ENCODE peak calls at places on chromosomes 2 and 18, in ten cellular contexts. Y is mucosa of descending colon, E is OCI-LY7, B is fibroblast of villous mesenchyme, X is fibroblast of lung, S is brain microvascular endothelial cell, V is astrocyte of the spinal cord, R is sigmoid colon, U is psoas muscle, J is neural progenitor cell. Q is an unnamed sample.
A peak's percentile ranks its signal among the peaks of the same experiment; 100 is the strongest.

GRCh38 chr2:239951825-239952224 is 73.3 kb downstream of the NDUFA10 start:
- DNase-seq in Y (peak; percentile 20), E (no peak), B (no peak), X (no peak), S (no peak), V (no peak), R (no peak), U (no peak), J (no peak), Q (no peak)

GRCh38 chr2:8259106-8259840 is 422.6 kb upstream of the ID2 start:
- DNase-seq in Y (no peak), E (no peak), B (no peak), X (no peak), S (no peak), V (no peak), R (no peak), U (no peak), J (no peak), Q (no peak)

GRCh38 chr18:2376707-2377106 is 194.6 kb downstream of the METTL4 start:
- DNase-seq in Y (no peak), E (no peak), B (no peak), X (no peak), S (no peak), V (no peak), R (no peak), U (no peak), J (no peak), Q (no peak)

GRCh38 chr2:127094509-127095366 is 12.2 kb downstream of the BIN1 start:
- DNase-seq in Y (peak; percentile 79), E (no peak), B (peak; percentile 43), X (peak; percentile 69), S (no peak), V (peak; percentile 47), R (peak; percentile 79), U (peak; percentile 94), J (peak; percentile 51), Q (no peak)

GRCh38 chr2:162294949-162295348 is 23.5 kb downstream of the IFIH1 start:
- DNase-seq in Y (no peak), E (no peak), B (peak; percentile 89), X (no peak), S (no peak), V (no peak), R (no peak), U (no peak), J (no peak), Q (no peak)

GRCh38 chr2:73979021-73979420 is 5.7 kb upstream of the TET3 start:
- DNase-seq in Y (no peak), E (no peak), B (no peak), X (no peak), S (no peak), V (no peak), R (no peak), U (no peak), J (no peak), Q (peak; percentile 40)

GRCh38 chr2:201962766-201963555 is 70.7 kb upstream of the FZD7 start:
- DNase-seq in Y (no peak), E (no peak), B (no peak), X (no peak), S (no peak), V (no peak), R (peak; percentile 24), U (no peak), J (no peak), Q (no peak)

GRCh38 chr2:28009732-28010131 is 119.2 kb downstream of the BABAM2 start:
- DNase-seq in Y (no peak), E (no peak), B (no peak), X (peak; percentile 50), S (no peak), V (peak; percentile 12), R (no peak), U (peak; percentile 58), J (no peak), Q (peak; percentile 33)

GRCh38 chr2:66440011-66440542 is 5.2 kb downstream of the MEIS1 start:
- DNase-seq in Y (no peak), E (no peak), B (peak; percentile 58), X (peak; percentile 70), S (no peak), V (peak; percentile 64), R (peak; percentile 65), U (peak; percentile 57), J (peak; percentile 39), Q (peak; percentile 56)

GRCh38 chr2:66439291-66440010 is 4.5 kb downstream of the MEIS1 start:
- DNase-seq in Y (peak; percentile 54), E (no peak), B (peak; percentile 33), X (peak; percentile 41), S (no peak), V (peak; percentile 40), R (peak; percentile 64), U (peak; percentile 65), J (peak; percentile 66), Q (peak; percentile 38)

GRCh38 chr2:66437601-66438497 is 2.9 kb downstream of the MEIS1 start:
- DNase-seq in Y (no peak), E (no peak), B (peak; percentile 55), X (peak; percentile 57), S (no peak), V (peak; percentile 59), R (peak; percentile 77), U (peak; percentile 48), J (peak; percentile 77), Q (peak; percentile 45)

GRCh38 chr2:66437055-66437454 is 2.1 kb downstream of the MEIS1 start:
- DNase-seq in Y (no peak), E (no peak), B (peak; percentile 60), X (peak; percentile 66), S (no peak), V (peak; percentile 54), R (no peak), U (no peak), J (no peak), Q (peak; percentile 45)

DNA sequence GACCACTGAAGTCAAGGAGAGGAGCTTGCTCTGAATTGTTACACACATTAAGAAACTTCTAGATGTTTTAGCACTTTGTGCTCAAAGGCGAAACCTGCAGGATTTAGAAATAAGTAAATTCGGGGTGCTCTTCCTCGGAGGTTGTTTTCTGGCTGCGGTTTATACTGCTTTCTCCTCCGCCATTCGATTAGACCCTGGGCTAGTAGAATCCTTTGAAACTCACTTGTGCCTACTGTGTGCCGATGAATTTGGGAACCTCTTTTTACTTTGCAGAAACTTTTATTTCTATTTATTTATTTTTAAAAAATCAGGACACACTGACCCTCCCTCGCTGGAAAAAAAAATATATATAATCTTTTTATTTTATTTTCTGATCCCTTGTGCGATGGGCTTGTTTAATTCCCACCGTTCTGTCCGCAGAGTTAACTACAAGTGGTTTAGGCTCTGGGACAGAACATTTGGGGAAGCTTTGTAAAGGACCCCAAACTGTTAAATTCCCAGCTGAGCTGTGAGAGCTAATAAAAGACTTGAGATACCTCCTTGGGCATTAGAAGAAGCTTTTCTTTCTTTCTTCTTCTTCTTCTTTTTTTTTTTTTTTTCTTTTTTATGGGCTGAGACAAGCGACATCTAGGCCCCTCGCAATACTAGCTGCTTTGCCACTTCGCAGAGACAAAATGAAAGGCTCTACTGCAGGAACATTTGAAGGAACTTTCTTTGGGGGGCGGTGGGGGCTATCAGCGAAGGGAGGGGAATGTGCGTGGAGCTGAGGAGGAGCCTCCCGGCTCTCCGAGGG is 3.8 kb downstream of the MEIS1 start:
- DNase-seq in Y (no peak), E (no peak), B (peak; percentile 34), X (no peak), S (no peak), V (peak; percentile 66), R (no peak), U (no peak), J (no peak), Q (no peak)
- H3K4me3 ChIP-seq in Y (peak overlapping the region; percentile 14), E (no peak overlapping the region), B (peak overlapping the region; percentile 85), X (peak overlapping the region; percentile 100), S (peak overlapping the region; percentile 76), V (peak overlapping the region; percentile 62), R (peak overlapping the region; percentile 87), U (peak overlapping the region; percentile 70), J (peak overlapping the region; percentile 61), Q (peak overlapping the region; percentile 92)

GRCh38 chr2:63093512-63093911 is 42.9 kb downstream of the OTX1 start:
- DNase-seq in Y (no peak), E (no peak), B (no peak), X (no peak), S (no peak), V (no peak), R (no peak), U (no peak), J (peak; percentile 63), Q (no peak)

DNA sequence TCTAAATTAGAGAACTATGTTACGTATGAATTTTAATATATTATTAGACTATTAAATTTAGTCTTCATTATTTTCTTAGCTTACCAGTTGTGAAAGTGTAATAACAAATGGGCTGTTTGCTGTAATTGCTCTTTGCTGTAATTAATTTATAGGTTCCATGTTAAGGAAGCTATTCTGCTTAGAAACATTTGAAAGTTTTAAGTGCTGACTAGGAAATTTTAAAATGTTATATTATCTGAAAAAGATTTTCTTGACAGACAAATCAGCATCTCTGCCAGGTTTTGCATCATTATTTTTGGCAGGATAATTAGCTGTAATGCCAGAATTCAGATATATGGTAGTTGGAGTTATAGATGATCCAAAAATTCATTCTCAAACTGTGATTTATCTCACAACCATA is 42.2 kb downstream of the OTX1 start:
- DNase-seq in Y (no peak), E (no peak), B (no peak), X (no peak), S (no peak), V (no peak), R (no peak), U (no peak), J (no peak), Q (no peak)
- TF ChIP-seq CTCF in Y (no peak), E (no peak), B (no peak), X (no peak), S (no peak), V (no peak), R (no peak), U (no peak), J (no peak), Q (no peak)

DNA sequence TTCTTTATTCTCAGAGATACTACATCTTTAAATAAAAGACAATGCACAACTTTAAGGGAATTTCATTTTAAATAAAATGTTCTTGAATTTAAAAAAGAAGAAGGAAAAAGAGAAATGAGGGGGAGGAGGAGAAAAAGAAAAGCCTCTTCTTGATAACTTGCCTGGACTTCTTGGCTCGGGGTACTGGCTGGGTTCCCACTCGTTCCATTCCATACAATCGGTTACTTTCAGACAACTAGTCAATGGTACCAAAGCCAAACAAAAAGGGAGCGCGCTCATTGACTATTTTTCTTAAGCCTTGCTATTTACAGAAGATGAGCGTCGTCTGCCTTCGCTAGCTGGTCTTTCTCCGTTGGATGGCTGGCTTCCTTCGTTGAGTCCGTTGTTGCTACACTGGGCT is 260.5 kb downstream of the ZNF516 start:
- DNase-seq in Y (no peak), E (no peak), B (no peak), X (no peak), S (no peak), V (no peak), R (no peak), U (no peak), J (no peak), Q (no peak)
- H3K4me3 ChIP-seq in Y (no peak overlapping the region), E (no peak overlapping the region), B (no peak overlapping the region), X (no peak overlapping the region), S (no peak overlapping the region), V (no peak overlapping the region), R (no peak overlapping the region), U (no peak overlapping the region), J (no peak overlapping the region), Q (no peak overlapping the region)

DNA sequence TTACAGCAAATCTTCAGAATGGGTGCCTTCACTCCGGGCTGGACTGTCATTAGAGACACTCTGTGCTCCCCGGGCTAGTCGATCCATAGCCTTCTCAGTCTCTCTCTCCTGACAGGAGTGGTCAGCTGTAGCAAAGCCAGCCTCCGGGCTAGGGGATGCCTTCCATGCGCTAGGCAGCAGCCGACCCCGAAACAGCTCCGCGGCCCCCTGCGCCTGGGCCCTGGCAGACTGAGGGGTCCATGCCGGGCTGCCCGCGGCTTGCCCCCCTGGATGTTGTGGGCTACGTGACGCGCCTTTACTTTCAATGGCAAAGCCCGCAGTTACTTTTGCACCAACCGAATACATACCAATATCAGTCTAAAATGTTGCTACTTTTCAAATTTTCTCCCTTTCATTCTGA is 1447.2 kb downstream of the LRP1B start:
- DNase-seq in Y (no peak), E (no peak), B (no peak), X (no peak), S (no peak), V (no peak), R (no peak), U (no peak), J (no peak), Q (no peak)
- TF ChIP-seq CTCF in Y (no peak), E (no peak), B (no peak), X (no peak), S (no peak), V (no peak), R (no peak), U (no peak), J (no peak), Q (no peak)

Q was measured in fibroblast of pulmonary artery.